ENCODE peak calls at places on chromosome 11, in six cellular contexts. B is hepatocyte, V is tibial nerve, C is GM06990, A is Caco-2, S is LNCaP clone FGC. W is an unnamed sample.

GRCh38 chr11:60953781-60954180 is 1.8 kb upstream of the SLC15A3 start:
- DNase-seq in S (no peak), V (no peak), B (no peak), A (no peak), C (no peak), W (no peak)

GRCh38 chr11:44863231-44863630 is 87.5 kb downstream of the TP53I11 start:
- DNase-seq in A (no peak), B (no peak), C (no peak), V (no peak), S (no peak), W (no peak)

GRCh38 chr11:45209904-45210699 is 63.7 kb downstream of the PRDM11 start:
- DNase-seq in V (peak), S (no peak), B (peak), C (no peak), A (no peak), W (peak)

GRCh38 chr11:92663539-92663938 is 305.9 kb upstream of the MTNR1B start:
- DNase-seq in C (no peak), A (no peak), S (no peak), V (no peak), B (no peak), W (peak)

GRCh38 chr11:85848556-85848955 is 6.6 kb upstream of the CCDC83 start:
- DNase-seq in V (no peak), C (no peak), A (no peak), B (no peak), S (no peak), W (no peak)

GRCh38 chr11:124170801-124171586 is 12.2 kb upstream of the OR10D3 start:
- DNase-seq in V (no peak), A (no peak), S (no peak), C (no peak), B (no peak), W (no peak)

GRCh38 chr11:76803811-76804600 is 20.9 kb downstream of the TSKU start:
- DNase-seq in C (no peak), V (peak), B (no peak), A (no peak), S (no peak), W (peak)

GRCh38 chr11:96013459-96014213 is 89.7 kb upstream of the MTMR2 start:
- DNase-seq in S (no peak), V (no peak), C (no peak), B (no peak), A (no peak), W (no peak)

GRCh38 chr11:114219559-114220349 is 76.4 kb upstream of the NNMT start:
- DNase-seq in A (no peak), B (peak), C (no peak), S (no peak), V (no peak), W (peak)

GRCh38 chr11:109039611-109040010 is 374.7 kb downstream of the DDX10 start:
- DNase-seq in V (no peak), C (no peak), B (no peak), S (no peak), A (no peak), W (no peak)

GRCh38 chr11:69447786-69448185 is 33.7 kb upstream of the LINC01488 start:
- DNase-seq in S (peak), A (no peak), B (no peak), C (no peak), V (no peak), W (no peak)

GRCh38 chr11:92276773-92277172 is 52.2 kb downstream of the FAT3 start:
- DNase-seq in B (no peak), S (no peak), A (no peak), C (no peak), V (no peak), W (peak)

GRCh38 chr11:31810779-31811647 is at the start of gene PAX6:
- DNase-seq in S (no peak), V (no peak), A (peak), B (no peak), C (peak), W (peak)

GRCh38 chr11:65588199-65589054 is 7.2 kb downstream of the KCNK7 start:
- DNase-seq in V (no peak), A (peak), B (peak), S (no peak), C (peak), W (peak)

GRCh38 chr11:20055312-20055711 is 105.0 kb downstream of the DBX1 start:
- DNase-seq in B (no peak), V (no peak), C (no peak), S (no peak), A (no peak), W (no peak)

GRCh38 chr11:84522331-84522730 is 1104.8 kb downstream of the DLG2 start:
- DNase-seq in S (no peak), B (no peak), C (no peak), A (no peak), V (no peak), W (peak)

GRCh38 chr11:47305734-47306483 is 36.0 kb downstream of the MADD start:
- DNase-seq in V (no peak), C (no peak), B (no peak), S (no peak), A (no peak), W (peak)

GRCh38 chr11:126347751-126348628 is 7.5 kb upstream of the ST3GAL4 start:
- DNase-seq in A (no peak), C (no peak), B (no peak), V (no peak), S (no peak), W (peak)

GRCh38 chr11:114321621-114322257 is 25.5 kb downstream of the NNMT start:
- DNase-seq in B (no peak), V (no peak), C (no peak), S (no peak), A (no peak), W (peak)

GRCh38 chr11:65625628-65626342 is 10.2 kb downstream of the PCNX3 start:
- DNase-seq in C (no peak), B (peak), A (peak), S (no peak), V (peak), W (peak)

GRCh38 chr11:116505466-116506247 is 267.1 kb downstream of the BUD13 start:
- DNase-seq in V (no peak), C (no peak), S (no peak), A (no peak), B (no peak), W (no peak)

GRCh38 chr11:1178906-1179305 is 21.2 kb downstream of the MUC5AC start:
- DNase-seq in A (no peak), V (no peak), C (no peak), B (no peak), S (no peak), W (no peak)

GRCh38 chr11:2801711-2802388 is 83.7 kb downstream of the CDKN1C start:
- DNase-seq in B (no peak), A (no peak), S (no peak), V (no peak), C (no peak), W (no peak)

GRCh38 chr11:13364388-13364787 is 86.8 kb downstream of the BMAL1 start:
- DNase-seq in C (no peak), V (no peak), A (no peak), S (no peak), B (no peak), W (peak)

GRCh38 chr11:126391970-126392637 is 36.6 kb downstream of the ST3GAL4 start:
- DNase-seq in C (no peak), B (no peak), A (peak), S (no peak), V (no peak), W (no peak)

GRCh38 chr11:73262851-73263495 is 9.2 kb upstream of the P2RY6 start:
- DNase-seq in S (no peak), V (no peak), C (no peak), A (no peak), B (no peak), W (peak)

GRCh38 chr11:65932558-65932919 is 12.7 kb upstream of the TSGA10IP start:
- DNase-seq in C (no peak), V (no peak), B (no peak), A (peak), S (no peak), W (peak)

GRCh38 chr11:57323503-57324153 is 1.1 kb downstream of the TNKS1BP1 start:
- DNase-seq in C (no peak), B (peak), V (no peak), S (no peak), A (no peak), W (peak)

GRCh38 chr11:12671378-12671777 is 2.8 kb upstream of the TEAD1 start:
- DNase-seq in C (no peak), V (no peak), A (no peak), B (no peak), S (no peak), W (no peak)

GRCh38 chr11:70207531-70208131 is 4.5 kb downstream of the FADD start:
- DNase-seq in B (no peak), A (no peak), V (no peak), S (no peak), C (no peak), W (no peak)

GRCh38 chr11:37657645-37658044 is 1059.6 kb upstream of the RAG2 start:
- DNase-seq in V (no peak), B (no peak), S (no peak), C (no peak), A (no peak), W (peak)

GRCh38 chr11:25351091-25351803 is 854.4 kb downstream of the LUZP2 start:
- DNase-seq in B (no peak), A (no peak), V (no peak), C (no peak), S (no peak), W (no peak)

GRCh38 chr11:86041975-86042378 is 26.9 kb downstream of the PICALM start:
- DNase-seq in C (peak), B (peak), S (peak), A (peak), V (peak), W (peak)

GRCh38 chr11:1263036-1263435 is 40.2 kb downstream of the MUC5B start:
- DNase-seq in C (no peak), A (no peak), B (no peak), S (no peak), V (no peak), W (no peak)

GRCh38 chr11:60855726-60856633 is at the start of gene PTGDR2:
- DNase-seq in A (peak), C (no peak), V (no peak), B (no peak), S (no peak), W (no peak)

GRCh38 chr11:83641511-83641910 is 355.3 kb upstream of the CCDC90B start:
- DNase-seq in C (no peak), A (no peak), V (peak), B (peak), S (no peak), W (peak)

GRCh38 chr11:57936050-57936418 is 87.6 kb upstream of the OR9Q1 start:
- DNase-seq in B (no peak), V (no peak), C (no peak), A (no peak), S (peak), W (no peak)

GRCh38 chr11:123020968-123021367 is 39.3 kb upstream of the BSX start:
- DNase-seq in V (peak), S (no peak), B (peak), C (no peak), A (peak), W (peak)

GRCh38 chr11:112785717-112786116 is 175.5 kb upstream of the NCAM1 start:
- DNase-seq in S (no peak), B (no peak), V (peak), A (no peak), C (no peak), W (peak)

GRCh38 chr11:45285931-45286632 is at the start of gene SYT13:
- DNase-seq in B (peak), V (no peak), S (no peak), A (peak), C (no peak), W (no peak)

GRCh38 chr11:118907749-118908106 is 18.0 kb downstream of the BCL9L start:
- DNase-seq in B (no peak), S (no peak), C (no peak), V (no peak), A (no peak), W (no peak)

GRCh38 chr11:118910309-118911112 is 15.2 kb downstream of the BCL9L start:
- DNase-seq in V (peak), A (peak), B (peak), S (no peak), C (no peak), W (peak)

GRCh38 chr11:118909619-118910308 is 16.0 kb downstream of the BCL9L start:
- DNase-seq in S (no peak), A (no peak), V (no peak), C (no peak), B (no peak), W (no peak)

GRCh38 chr11:118908264-118908663 is 17.5 kb downstream of the BCL9L start:
- DNase-seq in A (peak), S (no peak), V (no peak), B (no peak), C (no peak), W (no peak)

GRCh38 chr11:118908931-118909618 is 16.7 kb downstream of the BCL9L start:
- DNase-seq in A (peak), V (peak), B (peak), S (no peak), C (no peak), W (peak)
- H3K4me3 ChIP-seq in A (peak), V (peak), B (peak), S (no peak), C (no peak), W (peak)

DNA sequence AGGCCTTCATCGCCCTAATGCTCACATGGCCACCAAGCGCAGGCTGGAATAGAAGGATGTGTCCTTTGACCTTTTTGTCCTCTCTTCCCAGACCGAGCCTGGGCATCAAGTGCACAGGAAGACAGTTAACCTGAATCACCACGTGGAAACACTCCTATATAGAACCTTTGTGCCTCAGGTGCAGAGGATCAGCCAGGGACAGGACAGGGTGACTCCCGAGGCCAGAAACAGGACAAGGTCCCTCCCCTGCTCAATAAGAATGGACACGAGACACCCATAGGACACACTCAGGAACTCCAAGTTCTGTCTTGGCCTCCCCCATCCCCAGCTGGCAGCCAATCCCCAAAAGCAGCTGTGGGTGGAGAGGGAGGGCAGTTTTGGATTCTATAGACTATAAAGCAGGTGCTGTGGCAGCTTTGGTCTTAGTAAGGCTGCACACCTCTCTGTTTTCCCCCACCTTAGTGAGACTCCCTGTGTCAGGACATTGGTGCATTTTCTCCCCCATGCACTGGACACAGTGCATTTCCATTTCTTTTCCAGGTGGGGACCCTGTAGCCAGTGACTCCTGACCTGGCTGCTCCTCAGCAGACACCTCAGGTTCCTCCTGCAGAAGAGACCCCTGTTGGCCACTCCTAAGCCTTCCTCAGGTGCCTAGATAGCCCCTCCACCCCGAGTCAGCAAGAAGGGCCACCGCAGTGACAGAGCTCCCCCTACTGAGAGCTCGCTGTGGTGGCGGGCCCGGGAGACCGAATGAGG is 43.6 kb upstream of the POU2AF1 start:
- DNase-seq in S (no peak), C (peak), A (peak), B (peak), V (peak), W (peak)
- TF ChIP-seq CTCF in S (peak), C (peak), A (peak), B (peak), V (peak), W (peak)

DNA sequence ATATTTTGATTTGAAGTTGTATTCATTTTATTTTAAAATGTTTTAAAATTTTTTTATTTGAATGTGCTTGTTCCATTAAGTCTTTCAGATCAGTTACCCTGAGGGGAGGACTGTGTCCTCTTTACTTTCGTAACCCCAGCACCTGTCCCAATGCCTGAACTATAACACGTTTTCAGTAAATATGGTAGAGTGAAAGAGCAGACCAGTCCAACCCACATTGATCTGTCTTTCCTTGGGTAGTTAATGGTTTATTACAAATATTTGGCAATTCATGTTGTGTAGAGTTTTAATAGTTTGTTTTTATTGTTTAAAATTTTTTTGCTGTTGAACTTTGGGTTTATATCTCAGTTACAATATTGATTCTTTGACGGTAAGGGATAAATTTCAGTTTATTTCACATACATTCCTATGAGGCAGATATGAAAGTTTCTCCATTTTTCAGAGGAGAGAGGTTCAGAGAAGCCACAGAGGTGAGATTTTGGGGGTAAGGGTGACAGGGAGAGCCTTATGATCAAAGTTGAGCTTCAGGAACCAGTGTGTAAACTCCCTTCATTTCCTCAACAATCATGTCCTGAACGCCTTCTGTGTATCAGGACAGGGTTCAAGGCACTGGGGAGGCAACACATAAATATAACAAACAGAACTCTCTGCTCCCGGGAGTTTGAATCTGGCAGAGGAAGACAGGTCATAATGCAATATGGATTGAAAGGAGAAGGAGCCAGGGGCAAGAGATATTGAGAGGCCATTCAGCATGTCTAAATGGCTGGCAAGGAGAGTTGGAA is 27.8 kb downstream of the AMOTL1 start:
- DNase-seq in C (no peak), B (no peak), S (no peak), A (no peak), V (no peak), W (no peak)
- H3K4me3 ChIP-seq in C (no peak), B (no peak), S (no peak), A (no peak), V (no peak), W (peak)

DNA sequence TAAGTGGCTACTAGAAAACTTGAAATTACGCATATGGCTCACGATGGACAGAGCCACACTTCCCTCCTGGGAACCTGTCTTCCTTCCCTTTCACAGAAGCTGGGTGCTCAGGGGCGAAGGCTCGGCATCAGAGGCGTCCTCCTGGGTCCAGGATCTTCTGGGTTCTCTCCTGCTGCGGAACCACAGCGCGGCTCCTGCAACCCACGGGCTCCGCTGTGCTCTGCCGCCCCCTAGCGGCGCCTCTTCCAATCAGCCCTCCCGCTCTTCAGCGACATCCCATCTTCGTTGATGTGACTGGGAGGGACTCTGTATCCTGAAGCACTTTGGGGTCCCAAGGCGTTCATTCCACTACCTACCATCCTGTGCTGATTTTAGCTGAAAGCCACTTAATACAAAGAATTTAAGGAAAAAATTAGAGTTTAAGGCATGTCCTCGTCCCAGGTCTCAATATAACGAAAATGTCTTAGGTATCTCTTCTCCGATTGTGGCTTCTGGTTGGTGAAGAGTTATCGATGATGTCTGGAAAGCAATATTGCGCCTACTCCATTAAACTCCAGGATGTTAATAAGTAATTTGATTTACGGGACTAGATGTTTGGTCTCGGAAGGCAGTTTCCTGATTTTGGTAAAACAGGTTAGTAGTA is 14.8 kb upstream of the RPS3 start:
- DNase-seq in B (peak), V (peak), C (peak), A (peak), S (no peak), W (peak)
- TF ChIP-seq CTCF in B (peak), V (peak), C (peak), A (peak), S (peak), W (peak)

GRCh38 chr11:102317099-102317767 is at the start of gene BIRC3:
- DNase-seq in B (peak), S (peak), V (peak), A (peak), C (peak), W (peak)

GRCh38 chr11:102318469-102318868 is 1.2 kb downstream of the BIRC3 start:
- DNase-seq in B (no peak), C (no peak), V (no peak), A (no peak), S (no peak), W (no peak)

GRCh38 chr11:102314784-102315183 is 2.5 kb upstream of the BIRC3 start:
- DNase-seq in S (no peak), C (no peak), V (no peak), A (no peak), B (no peak), W (no peak)

GRCh38 chr11:102317768-102318103 is 452 bp downstream of the BIRC3 start:
- DNase-seq in S (no peak), A (no peak), B (no peak), C (no peak), V (no peak), W (no peak)

GRCh38 chr11:102316505-102316904 is 779 bp upstream of the BIRC3 start:
- DNase-seq in C (no peak), B (no peak), A (no peak), V (no peak), S (no peak), W (no peak)
- H3K4me3 ChIP-seq in C (peak), B (no peak), A (no peak), V (no peak), S (no peak), W (no peak)